ENCODE peak calls at places on chromosomes 7 and 10, in five cellular contexts. P is transverse colon; X is stimulated activated CD8-positive, alpha-beta memory T cell treated with anti-CD3 and anti-CD28 coated beads, Interleukin-12 subunit alpha, Interleukin-12 subunit beta, amount 100 ng/mL, for 4 hours; C is B cell; J is dorsolateral prefrontal cortex. Z is an unnamed sample.

GRCh38 chr7:48511021-48511579 is 339.8 kb downstream of the ABCA13 start:
- DNase-seq in P (no peak), X (no peak), C (no peak), J (no peak), Z (no peak)

GRCh38 chr10:77926566-77927342 is at the start of gene DLG5:
- DNase-seq in P (peak), X (peak), C (peak), J (peak), Z (peak)

GRCh38 chr10:109902992-109903947 is 20.0 kb downstream of the XPNPEP1 start:
- DNase-seq in P (no peak), X (no peak), C (no peak), J (no peak), Z (no peak)

GRCh38 chr7:139576179-139576973 is 52.9 kb downstream of the CLEC2L start:
- DNase-seq in P (no peak), X (no peak), C (no peak), J (no peak), Z (no peak)

GRCh38 chr7:140007051-140007690 is 55.6 kb downstream of the PARP12 start:
- DNase-seq in P (no peak), X (no peak), C (no peak), J (no peak), Z (no peak)

GRCh38 chr10:104580321-104580720 is 60.8 kb upstream of the SORCS3 start:
- DNase-seq in P (no peak), X (no peak), C (no peak), J (peak), Z (no peak)

GRCh38 chr10:114615600-114616007 is 42.5 kb downstream of the ABLIM1 start:
- DNase-seq in P (no peak), X (no peak), C (no peak), J (no peak), Z (no peak)

GRCh38 chr7:77657427-77658331 is 38.6 kb upstream of the RSBN1L start:
- DNase-seq in P (no peak), X (no peak), C (peak), J (no peak), Z (peak)

GRCh38 chr10:7886056-7886455 is 67.8 kb downstream of the TAF3 start:
- DNase-seq in P (no peak), X (no peak), C (no peak), J (no peak), Z (no peak)

GRCh38 chr10:34648507-34648906 is 166.6 kb downstream of the PARD3 start:
- DNase-seq in P (no peak), X (no peak), C (no peak), J (no peak), Z (no peak)